ENCODE peak calls at places on chromosomes 13 and 19, in nine cellular contexts. N, U, J, S, T, K, H, F and D are unnamed samples.

GRCh38 chr19:6239401-6239844 is 40.4 kb downstream of the MLLT1 start:
- DNase-seq in N (peak; percentile 76), U (no peak), J (no peak), S (no peak), T (peak; percentile 62), K (no peak), H (peak; percentile 85), F (no peak), D (no peak)

GRCh38 chr13:35039012-35039411 is 96.9 kb downstream of the NBEA start:
- DNase-seq in N (no peak), U (no peak), J (no peak), S (no peak), T (no peak), K (no peak), H (no peak), F (no peak), D (no peak)

GRCh38 chr13:99484405-99484981 is 16.8 kb upstream of the TM9SF2 start:
- DNase-seq in N (peak; percentile 70), U (no peak), J (no peak), S (no peak), T (peak; percentile 95), K (no peak), H (peak; percentile 74), F (no peak), D (no peak)

GRCh38 chr19:42325896-42326771 is 699 bp downstream of the MEGF8 start:
- DNase-seq in N (no peak), U (peak; percentile 59), J (peak; percentile 39), S (no peak), T (no peak), K (no peak), H (peak; percentile 51), F (peak; percentile 22), D (peak; percentile 81)

GRCh38 chr19:38057954-38058690 is 151.1 kb downstream of the SIPA1L3 start:
- DNase-seq in N (no peak), U (peak; percentile 54), J (no peak), S (no peak), T (no peak), K (no peak), H (no peak), F (no peak), D (peak; percentile 54)

GRCh38 chr13:95463516-95463915 is 89.0 kb upstream of the CLDN10 start:
- DNase-seq in N (no peak), U (no peak), J (no peak), S (peak; percentile 17), T (peak; percentile 29), K (no peak), H (no peak), F (no peak), D (no peak)

GRCh38 chr19:41362143-41362847 is 1.7 kb downstream of the B9D2 start:
- DNase-seq in N (no peak), U (no peak), J (no peak), S (no peak), T (no peak), K (no peak), H (peak; percentile 43), F (no peak), D (peak; percentile 6)

GRCh38 chr13:100510208-100510997 is 78.2 kb downstream of the GGACT start:
- DNase-seq in N (no peak), U (no peak), J (no peak), S (no peak), T (no peak), K (no peak), H (no peak), F (no peak), D (peak; percentile 68)

GRCh38 chr19:8399681-8400188 is 9.6 kb downstream of the RAB11B start:
- DNase-seq in N (no peak), U (no peak), J (no peak), S (no peak), T (no peak), K (no peak), H (no peak), F (no peak), D (no peak)

GRCh38 chr13:85278851-85279250 is 520.4 kb downstream of the SLITRK6 start:
- DNase-seq in N (no peak), U (no peak), J (no peak), S (no peak), T (no peak), K (no peak), H (no peak), F (no peak), D (no peak)

GRCh38 chr13:61204025-61204424 is 211.6 kb downstream of the PCDH20 start:
- DNase-seq in N (no peak), U (no peak), J (no peak), S (no peak), T (no peak), K (no peak), H (no peak), F (no peak), D (no peak)

GRCh38 chr19:57171551-57172081 is 4.3 kb upstream of the DUXA start:
- DNase-seq in N (peak; percentile 75), U (peak; percentile 13), J (no peak), S (no peak), T (peak; percentile 55), K (no peak), H (peak; percentile 74), F (peak; percentile 54), D (peak; percentile 89)

GRCh38 chr19:38145627-38146026 is 78.4 kb downstream of the DPF1 start:
- DNase-seq in N (no peak), U (no peak), J (no peak), S (no peak), T (peak; percentile 49), K (no peak), H (peak; percentile 51), F (no peak), D (no peak)

GRCh38 chr19:44905437-44906160 is at the start of gene APOE:
- DNase-seq in N (no peak), U (no peak), J (peak; percentile 40), S (no peak), T (peak; percentile 91), K (no peak), H (peak; percentile 18), F (no peak), D (peak; percentile 95)

GRCh38 chr13:37769078-37769477 is 100.5 kb downstream of the TRPC4 start:
- DNase-seq in N (no peak), U (no peak), J (no peak), S (no peak), T (no peak), K (no peak), H (peak; percentile 29), F (no peak), D (no peak)

GRCh38 chr13:62085832-62086231 is 670.2 kb upstream of the PCDH20 start:
- DNase-seq in N (no peak), U (no peak), J (no peak), S (no peak), T (no peak), K (no peak), H (no peak), F (no peak), D (no peak)

GRCh38 chr19:41316306-41316920 is 6.4 kb downstream of the CCDC97 start:
- DNase-seq in N (no peak), U (no peak), J (no peak), S (no peak), T (no peak), K (no peak), H (no peak), F (no peak), D (no peak)

GRCh38 chr13:34044660-34045080 is 226.7 kb downstream of the RFC3 start:
- DNase-seq in N (peak; percentile 12), U (peak; percentile 5), J (no peak), S (peak; percentile 83), T (peak; percentile 63), K (no peak), H (peak; percentile 80), F (no peak), D (no peak)

GRCh38 chr13:27973956-27974662 is 5.0 kb upstream of the CDX2 start:
- DNase-seq in N (no peak), U (no peak), J (no peak), S (no peak), T (no peak), K (no peak), H (no peak), F (no peak), D (peak; percentile 51)

GRCh38 chr19:5127710-5128109 is 158.8 kb downstream of the KDM4B start:
- DNase-seq in N (no peak), U (no peak), J (no peak), S (no peak), T (no peak), K (no peak), H (no peak), F (no peak), D (no peak)

GRCh38 chr19:15631817-15632216 is 8.9 kb upstream of the CYP4F3 start:
- DNase-seq in N (peak; percentile 22), U (peak; percentile 13), J (no peak), S (no peak), T (peak; percentile 11), K (no peak), H (peak; percentile 48), F (peak; percentile 62), D (peak; percentile 52)

GRCh38 chr19:39843919-39844793 is 2.0 kb downstream of the FBL start:
- DNase-seq in N (peak; percentile 55), U (peak; percentile 89), J (peak; percentile 36), S (no peak), T (peak; percentile 61), K (no peak), H (peak; percentile 70), F (peak; percentile 33), D (peak; percentile 56)

GRCh38 chr13:37429976-37430375 is 168.6 kb downstream of the POSTN start:
- DNase-seq in N (peak; percentile 47), U (no peak), J (no peak), S (no peak), T (peak; percentile 69), K (no peak), H (peak; percentile 95), F (no peak), D (no peak)

GRCh38 chr13:45861352-45861751 is 9.8 kb upstream of the SIAH3 start:
- DNase-seq in N (no peak), U (no peak), J (no peak), S (no peak), T (no peak), K (no peak), H (no peak), F (no peak), D (no peak)

GRCh38 chr13:66069570-66069969 is 1160.6 kb downstream of the PCDH9 start:
- DNase-seq in N (no peak), U (no peak), J (no peak), S (no peak), T (no peak), K (no peak), H (no peak), F (no peak), D (no peak)

GRCh38 chr19:17932485-17933338 is at the start of gene CCDC124:
- DNase-seq in N (peak; percentile 95), U (peak; percentile 84), J (peak; percentile 92), S (peak; percentile 77), T (peak; percentile 96), K (peak; percentile 61), H (peak; percentile 96), F (peak; percentile 94), D (peak; percentile 96)

GRCh38 chr19:15466851-15467733 is 2.7 kb upstream of the RASAL3 start:
- DNase-seq in N (no peak), U (no peak), J (no peak), S (peak; percentile 24), T (peak; percentile 88), K (peak; percentile 92), H (peak; percentile 33), F (no peak), D (no peak)

GRCh38 chr19:38059897-38060296 is 152.9 kb downstream of the SIPA1L3 start:
- DNase-seq in N (no peak), U (no peak), J (no peak), S (no peak), T (peak; percentile 30), K (peak; percentile 69), H (no peak), F (no peak), D (no peak)

GRCh38 chr19:46714523-46715106 is 2.3 kb downstream of the PRKD2 start:
- DNase-seq in N (no peak), U (no peak), J (no peak), S (no peak), T (no peak), K (no peak), H (peak; percentile 35), F (no peak), D (no peak)

GRCh38 chr13:109744512-109745051 is 41.8 kb downstream of the IRS2 start:
- DNase-seq in N (peak; percentile 59), U (no peak), J (no peak), S (peak; percentile 84), T (peak; percentile 96), K (peak; percentile 35), H (no peak), F (no peak), D (no peak)

GRCh38 chr19:35045667-35046300 is 4.3 kb downstream of the HPN start:
- DNase-seq in N (peak; percentile 66), U (peak; percentile 95), J (peak; percentile 36), S (peak; percentile 37), T (peak; percentile 42), K (no peak), H (peak; percentile 54), F (peak; percentile 40), D (peak; percentile 88)